ENCODE peak calls at places on chromosomes 1 and 21, in six cellular contexts. G is effector memory CD4-positive, alpha-beta T cell; B is anterior cingulate cortex; N is dorsolateral prefrontal cortex; T is left ventricle myocardium superior; Z is amygdala. V is an unnamed sample.

GRCh38 chr1:36089393-36090121 is 865 bp downstream of the ADPRS start:
- DNase-seq in G (no peak), B (no peak), N (no peak), T (no peak), Z (no peak), V (no peak)

GRCh38 chr21:45590726-45591618 is 48.7 kb upstream of the SLC19A1 start:
- DNase-seq in G (peak), B (no peak), N (no peak), T (peak), Z (no peak), V (peak)

GRCh38 chr1:154467768-154468102 is 34.3 kb upstream of the TDRD10 start:
- DNase-seq in G (no peak), B (no peak), N (no peak), T (no peak), Z (no peak), V (no peak)

GRCh38 chr1:51669191-51669590 is 52.3 kb downstream of the OSBPL9 start:
- DNase-seq in G (no peak), B (no peak), N (no peak), T (no peak), Z (no peak), V (no peak)

GRCh38 chr1:204418174-204419063 is 6.8 kb upstream of the PPP1R15B start:
- DNase-seq in G (no peak), B (no peak), N (no peak), T (no peak), Z (no peak), V (no peak)

GRCh38 chr1:28663871-28664470 is 4.6 kb upstream of the GMEB1 start:
- DNase-seq in G (no peak), B (no peak), N (no peak), T (no peak), Z (no peak), V (no peak)

GRCh38 chr1:57655161-57655560 is 231.3 kb upstream of the DAB1 start:
- DNase-seq in G (no peak), B (no peak), N (no peak), T (no peak), Z (no peak), V (no peak)

GRCh38 chr1:17563494-17564281 is 24.2 kb downstream of the ARHGEF10L start:
- DNase-seq in G (no peak), B (no peak), N (no peak), T (peak), Z (peak), V (no peak)

GRCh38 chr1:97384294-97384952 is 536.4 kb downstream of the DPYD start:
- DNase-seq in G (no peak), B (no peak), N (no peak), T (no peak), Z (no peak), V (no peak)

GRCh38 chr1:60621524-60621923 is 460.8 kb upstream of the NFIA start:
- DNase-seq in G (no peak), B (no peak), N (no peak), T (peak), Z (no peak), V (no peak)

GRCh38 chr1:67855444-67855843 is 22.2 kb upstream of the GNG12 start:
- DNase-seq in G (no peak), B (no peak), N (no peak), T (no peak), Z (no peak), V (no peak)

GRCh38 chr1:46725736-46726108 is 6.8 kb upstream of the EFCAB14 start:
- DNase-seq in G (no peak), B (no peak), N (no peak), T (no peak), Z (no peak), V (no peak)

GRCh38 chr21:38985423-38986378 is 180.0 kb downstream of the ETS2 start:
- DNase-seq in G (no peak), B (no peak), N (peak), T (peak), Z (no peak), V (no peak)

GRCh38 chr1:85581802-85582686 is 1.5 kb downstream of the CCN1 start:
- DNase-seq in G (no peak), B (no peak), N (no peak), T (peak), Z (no peak), V (no peak)

V was measured in T-helper 9 cell.